ENCODE peak calls at places on chromosomes 1 and 21, in six cellular contexts. A is fibroblast of pulmonary artery, H is Calu3, U is RWPE2, F is AG10803, V is neural progenitor cell. B is an unnamed sample.

GRCh38 chr21:25837545-25838263 is 102.9 kb downstream of the GABPA start:
- DNase-seq in A (peak), H (peak), U (no peak), F (peak), V (no peak), B (no peak)

GRCh38 chr1:17359031-17359430 is 13.0 kb upstream of the PADI6 start:
- DNase-seq in A (no peak), H (no peak), U (no peak), F (no peak), V (peak), B (no peak)

GRCh38 chr1:91604632-91605031 is 104.0 kb downstream of the CDC7 start:
- DNase-seq in A (peak), H (no peak), U (no peak), F (peak), V (no peak), B (no peak)

GRCh38 chr1:30417001-30417700 is 306.2 kb downstream of the MATN1 start:
- DNase-seq in A (no peak), H (no peak), U (peak), F (no peak), V (no peak), B (no peak)

GRCh38 chr1:208681878-208682663 is 437.9 kb upstream of the PLXNA2 start:
- DNase-seq in A (peak), H (no peak), U (no peak), F (no peak), V (no peak), B (no peak)

GRCh38 chr21:18000961-18001522 is 181.9 kb upstream of the C21orf91 start:
- DNase-seq in A (no peak), H (no peak), U (no peak), F (no peak), V (no peak), B (no peak)

GRCh38 chr1:184632415-184633175 is 122.1 kb downstream of the EDEM3 start:
- DNase-seq in A (no peak), H (no peak), U (no peak), F (no peak), V (no peak), B (no peak)

GRCh38 chr1:34371829-34372532 is 195.3 kb downstream of the C1orf94 start:
- DNase-seq in A (no peak), H (no peak), U (no peak), F (no peak), V (no peak), B (no peak)

GRCh38 chr21:41250519-41250918 is 66.1 kb upstream of the FAM3B start:
- DNase-seq in A (peak), H (no peak), U (no peak), F (peak), V (no peak), B (no peak)

GRCh38 chr1:114154146-114154962 is 685 bp upstream of the SYT6 start:
- DNase-seq in A (peak), H (no peak), U (no peak), F (peak), V (peak), B (no peak)

GRCh38 chr1:247268390-247269045 is 12.6 kb downstream of the VN1R5 start:
- DNase-seq in A (peak), H (no peak), U (no peak), F (peak), V (no peak), B (no peak)

GRCh38 chr1:64357376-64357775 is 112.6 kb upstream of the CACHD1 start:
- DNase-seq in A (no peak), H (no peak), U (no peak), F (no peak), V (no peak), B (no peak)

GRCh38 chr1:236388332-236388731 is 5.8 kb upstream of the EDARADD start:
- DNase-seq in A (no peak), H (no peak), U (no peak), F (no peak), V (no peak), B (no peak)

GRCh38 chr1:200038645-200038986 is 11.1 kb downstream of the NR5A2 start:
- DNase-seq in A (no peak), H (no peak), U (no peak), F (no peak), V (peak), B (no peak)

GRCh38 chr1:175195281-175195680 is 2.7 kb upstream of the KIAA0040 start:
- DNase-seq in A (no peak), H (no peak), U (no peak), F (no peak), V (no peak), B (no peak)

GRCh38 chr1:230752407-230752806 is 5.2 kb downstream of the CAPN9 start:
- DNase-seq in A (no peak), H (no peak), U (no peak), F (no peak), V (no peak), B (no peak)

GRCh38 chr1:77504986-77505385 is 177.5 kb downstream of the ZZZ3 start:
- DNase-seq in A (peak), H (no peak), U (no peak), F (peak), V (no peak), B (no peak)

GRCh38 chr1:154000420-154000819 is 9.9 kb downstream of the RPS27 start:
- DNase-seq in A (no peak), H (no peak), U (no peak), F (no peak), V (no peak), B (no peak)

GRCh38 chr1:226626577-226626956 is 78.0 kb downstream of the STUM start:
- DNase-seq in A (peak), H (peak), U (no peak), F (peak), V (peak), B (peak)

GRCh38 chr1:162036156-162036555 is 12.5 kb upstream of the OLFML2B start:
- DNase-seq in A (no peak), H (no peak), U (no peak), F (peak), V (no peak), B (no peak)

GRCh38 chr1:204826970-204827369 is 43.7 kb upstream of the NFASC start:
- DNase-seq in A (no peak), H (peak), U (no peak), F (peak), V (peak), B (no peak)

GRCh38 chr1:14767075-14767474 is 168.6 kb downstream of the KAZN start:
- DNase-seq in A (no peak), H (no peak), U (no peak), F (no peak), V (peak), B (no peak)

GRCh38 chr1:14765773-14766172 is 167.3 kb downstream of the KAZN start:
- DNase-seq in A (no peak), H (peak), U (no peak), F (no peak), V (no peak), B (no peak)

GRCh38 chr1:14768589-14769304 is 170.3 kb downstream of the KAZN start:
- DNase-seq in A (no peak), H (no peak), U (no peak), F (no peak), V (no peak), B (no peak)

GRCh38 chr1:14773621-14774020 is 175.1 kb downstream of the KAZN start:
- DNase-seq in A (no peak), H (no peak), U (no peak), F (no peak), V (no peak), B (no peak)

GRCh38 chr1:14769486-14770274 is 171.2 kb downstream of the KAZN start:
- DNase-seq in A (no peak), H (no peak), U (no peak), F (no peak), V (no peak), B (no peak)
- TF ChIP-seq CTCF in A (no peak), H (no peak), U (no peak), F (no peak), V (peak), B (peak)

GRCh38 chr1:108124023-108124422 is 76.1 kb downstream of the SLC25A24 start:
- DNase-seq in A (no peak), H (no peak), U (no peak), F (no peak), V (no peak), B (no peak)

GRCh38 chr1:108121361-108122143 is 78.6 kb downstream of the SLC25A24 start:
- DNase-seq in A (no peak), H (no peak), U (no peak), F (no peak), V (peak), B (no peak)

GRCh38 chr1:108129999-108130398 is 70.1 kb downstream of the SLC25A24 start:
- DNase-seq in A (no peak), H (no peak), U (no peak), F (no peak), V (no peak), B (no peak)

GRCh38 chr1:108124622-108125311 is 75.4 kb downstream of the SLC25A24 start:
- DNase-seq in A (no peak), H (no peak), U (no peak), F (no peak), V (no peak), B (no peak)

GRCh38 chr1:108125312-108126138 is 74.6 kb downstream of the SLC25A24 start:
- DNase-seq in A (peak), H (peak), U (no peak), F (peak), V (peak), B (peak)
- TF ChIP-seq CTCF in A (peak), H (peak), U (peak), F (peak), V (peak), B (peak)

GRCh38 chr1:33048426-33048825 is 11.7 kb upstream of the AK2 start:
- DNase-seq in A (no peak), H (no peak), U (no peak), F (no peak), V (no peak), B (no peak)

GRCh38 chr1:33049381-33049780 is 12.7 kb upstream of the AK2 start:
- DNase-seq in A (no peak), H (no peak), U (no peak), F (no peak), V (no peak), B (no peak)

GRCh38 chr1:33047290-33047689 is 10.6 kb upstream of the AK2 start:
- DNase-seq in A (no peak), H (no peak), U (no peak), F (no peak), V (no peak), B (no peak)

GRCh38 chr1:33047839-33048305 is 11.2 kb upstream of the AK2 start:
- DNase-seq in A (peak), H (no peak), U (no peak), F (peak), V (no peak), B (no peak)

DNA sequence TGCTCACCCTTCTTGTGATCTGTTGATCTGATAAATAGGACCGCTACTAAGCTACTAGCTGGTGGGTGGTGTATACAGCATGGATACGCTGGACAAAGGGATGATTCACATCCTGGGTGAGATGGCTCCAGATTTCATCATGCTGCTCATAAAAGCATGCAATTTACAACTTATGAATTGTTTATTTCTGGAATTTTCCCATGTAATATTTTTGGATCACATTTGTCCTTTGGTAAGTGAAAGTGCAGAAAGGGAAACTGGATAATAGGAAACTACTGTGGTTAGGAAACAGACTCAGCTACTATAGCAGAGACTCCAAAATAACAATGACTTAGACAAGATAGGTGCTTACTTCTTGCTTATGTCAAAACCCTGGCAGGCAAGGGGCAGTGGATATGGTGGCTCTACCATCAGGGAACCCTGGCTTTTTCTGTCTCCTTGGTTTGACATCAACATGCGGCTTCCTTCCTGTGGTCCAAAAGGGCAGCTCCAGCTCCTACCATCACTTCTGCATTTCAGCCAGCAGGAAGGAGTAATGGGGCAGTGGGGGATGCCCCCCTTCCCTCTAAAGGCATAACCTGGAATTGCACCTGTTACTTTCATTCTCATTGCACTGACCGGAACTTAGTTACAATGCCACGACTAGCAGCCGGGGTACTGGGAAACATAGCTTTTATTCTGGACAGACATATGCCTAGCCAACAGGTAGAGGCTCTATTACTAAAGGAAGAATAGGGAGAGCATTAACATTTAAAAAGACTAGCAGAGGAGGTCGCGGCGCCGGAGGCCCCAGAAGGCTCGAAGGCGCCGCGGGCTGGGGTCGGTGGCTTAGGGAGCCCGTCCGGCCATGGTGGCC is 13.8 kb upstream of the AK2 start:
- DNase-seq in A (peak), H (no peak), U (peak), F (peak), V (no peak), B (peak)
- TF ChIP-seq CTCF in A (peak), H (no peak), U (peak), F (no peak), V (no peak), B (peak)

GRCh38 chr1:54052934-54053744 is at the start of the genes TCEANC2 and TMEM59:
- DNase-seq in A (peak), H (peak), U (peak), F (peak), V (peak), B (peak)

GRCh38 chr1:54052470-54052933 is 502 bp downstream of the TMEM59 start:
- DNase-seq in A (peak), H (peak), U (no peak), F (peak), V (peak), B (no peak)

GRCh38 chr1:54053745-54054437 is 483 bp downstream of the TCEANC2 start:
- DNase-seq in A (peak), H (no peak), U (no peak), F (peak), V (peak), B (no peak)

GRCh38 chr1:54051936-54052469 is 1.0 kb downstream of the TMEM59 start:
- DNase-seq in A (no peak), H (no peak), U (no peak), F (peak), V (no peak), B (no peak)

GRCh38 chr1:54054438-54054749 is 986 bp downstream of the TCEANC2 start:
- DNase-seq in A (no peak), H (no peak), U (no peak), F (no peak), V (no peak), B (no peak)
- TF ChIP-seq CTCF in A (no peak), H (no peak), U (no peak), F (no peak), V (no peak), B (no peak)

B was measured in CD14-positive monocyte.